ENCODE peak calls at places on chromosomes 12 and 14, in six cellular contexts. X is stimulated activated naive CD8-positive, alpha-beta T cell treated with anti-CD3 and anti-CD28 coated beads, Interleukin-15, amount 100 ng/mL, for 72 hours; H is WERI-Rb-1; Z is RCC 7860; S is skeletal muscle cell; Q is M059J. U is an unnamed sample.

GRCh38 chr12:90062799-90063198 is 354.2 kb upstream of the ATP2B1 start:
- DNase-seq in Q (peak), H (peak), X (no peak), Z (no peak), S (no peak), U (peak)

GRCh38 chr12:58564721-58565120 is 355.6 kb downstream of the LRIG3 start:
- DNase-seq in S (no peak), Q (peak), Z (no peak), X (no peak), H (no peak), U (no peak)

GRCh38 chr14:38342803-38343202 is 86.9 kb upstream of the CLEC14A start:
- DNase-seq in Q (peak), X (no peak), Z (peak), H (no peak), S (peak), U (peak)

GRCh38 chr12:124684971-124685688 is 117.7 kb upstream of the NCOR2 start:
- DNase-seq in S (peak), Q (peak), H (no peak), Z (no peak), X (no peak), U (no peak)

GRCh38 chr14:55127491-55127951 is 1.5 kb upstream of the LGALS3 start:
- DNase-seq in X (no peak), H (no peak), Z (peak), Q (peak), S (no peak), U (peak)

GRCh38 chr12:122021822-122022392 is at the start of gene BCL7A:
- DNase-seq in Q (peak), H (peak), Z (peak), S (peak), X (peak), U (peak)

GRCh38 chr14:33165144-33165925 is 226.7 kb downstream of the NPAS3 start:
- DNase-seq in X (no peak), S (no peak), H (no peak), Z (no peak), Q (peak), U (no peak)

GRCh38 chr14:20400965-20401593 is 12.2 kb downstream of the TEP1 start:
- DNase-seq in X (peak), S (no peak), Q (peak), Z (peak), H (no peak), U (peak)

GRCh38 chr12:116246490-116247179 is 30.9 kb downstream of the MED13L start:
- DNase-seq in S (no peak), X (no peak), Q (no peak), Z (no peak), H (no peak), U (no peak)

GRCh38 chr12:59651230-59651920 is 55.5 kb downstream of the SLC16A7 start:
- DNase-seq in S (no peak), H (no peak), Q (peak), Z (peak), X (no peak), U (peak)

GRCh38 chr12:129771238-129771637 is 132.6 kb downstream of the TMEM132D start:
- DNase-seq in X (no peak), Z (no peak), Q (no peak), H (no peak), S (no peak), U (no peak)

GRCh38 chr12:6302621-6303020 is 7.9 kb upstream of the PLEKHG6 start:
- DNase-seq in H (no peak), Q (no peak), X (no peak), S (no peak), Z (no peak), U (no peak)